ENCODE peak calls at places on chromosomes 11 and 22, in seven cellular contexts. D is HCT116, J is HepG2, S is K562, P is SK-N-SH, V is H1, U is GM12878. B is an unnamed sample.

GRCh38 chr22:31122532-31123291 is at the start of gene INPP5J:
- DNase-seq in D (peak), J (peak), S (no peak), P (peak), V (no peak), U (no peak), B (peak)

GRCh38 chr11:11171854-11172253 is 181.2 kb downstream of the CSNK2A3 start:
- DNase-seq in D (no peak), J (no peak), S (no peak), P (no peak), V (no peak), U (peak), B (no peak)

GRCh38 chr11:130634981-130635473 is 186.6 kb downstream of the ADAMTS15 start:
- DNase-seq in D (no peak), J (peak), S (no peak), P (no peak), V (no peak), U (no peak), B (no peak)

GRCh38 chr11:125274774-125275173 is 110.2 kb downstream of the PKNOX2 start:
- DNase-seq in D (no peak), J (no peak), S (no peak), P (no peak), V (no peak), U (no peak), B (no peak)

GRCh38 chr11:44854146-44854545 is 96.5 kb downstream of the TP53I11 start:
- DNase-seq in D (no peak), J (no peak), S (no peak), P (no peak), V (no peak), U (no peak), B (no peak)

GRCh38 chr11:88231894-88232482 is 56.7 kb upstream of the RAB38 start:
- DNase-seq in D (no peak), J (peak), S (no peak), P (peak), V (no peak), U (no peak), B (peak)

GRCh38 chr11:21625982-21626381 is 566.9 kb upstream of the ANO5 start:
- DNase-seq in D (no peak), J (no peak), S (no peak), P (no peak), V (no peak), U (no peak), B (no peak)

GRCh38 chr22:33940741-33941140 is 20.5 kb upstream of the LARGE1 start:
- DNase-seq in D (no peak), J (peak), S (no peak), P (no peak), V (no peak), U (no peak), B (no peak)

GRCh38 chr11:83194284-83195175 is 1.0 kb downstream of the ANKRD42 start:
- DNase-seq in D (no peak), J (peak), S (peak), P (peak), V (peak), U (no peak), B (peak)

GRCh38 chr11:8963569-8964323 is 496 bp downstream of the TMEM9B start:
- DNase-seq in D (peak), J (peak), S (no peak), P (peak), V (peak), U (peak), B (peak)

GRCh38 chr22:38513063-38513462 is 7.0 kb upstream of the DDX17 start:
- DNase-seq in D (no peak), J (peak), S (peak), P (peak), V (no peak), U (no peak), B (no peak)
- TF ChIP-seq JUND in D (no peak), J (no peak), S (no peak), P (no peak), V (no peak), U (no peak), B (no peak)

DNA sequence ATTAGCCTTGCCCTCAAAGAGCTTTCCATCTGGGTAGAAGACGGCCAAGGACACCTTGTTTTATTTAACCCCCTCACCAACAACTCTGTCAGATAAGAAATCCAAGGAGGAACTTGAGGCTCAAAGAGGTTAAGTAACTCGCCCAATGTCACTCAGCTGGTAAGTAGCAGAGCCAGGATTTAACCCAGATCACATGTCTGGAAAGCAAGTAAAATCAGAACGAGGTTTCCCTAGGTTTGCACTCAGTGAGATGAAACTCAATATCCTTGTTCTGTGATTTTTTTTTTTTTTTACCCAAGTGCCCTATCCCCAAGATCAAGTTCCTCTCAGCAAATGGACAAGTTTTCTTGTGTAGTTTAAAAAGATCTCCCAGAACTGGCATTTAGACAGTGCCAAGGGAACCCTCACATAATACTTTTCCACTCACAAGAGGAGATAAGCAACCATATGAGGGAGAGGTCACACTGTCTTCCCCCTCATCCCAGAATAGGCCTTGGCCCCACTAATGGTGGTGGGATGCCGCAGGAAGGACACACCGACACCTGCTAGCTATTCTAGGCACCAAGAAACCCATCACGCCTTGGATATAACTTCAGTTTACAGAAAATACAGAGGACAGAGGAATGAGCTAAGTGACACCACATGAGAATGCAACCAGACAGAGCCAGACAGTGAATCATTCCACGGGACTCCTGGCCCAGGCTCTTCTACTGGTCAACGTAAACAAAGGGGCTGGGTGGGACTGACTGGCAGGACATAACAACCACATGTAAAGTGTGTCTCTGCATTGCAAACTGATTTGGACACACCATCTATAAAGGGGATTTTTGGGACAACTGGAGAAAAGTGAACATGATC is 8.6 kb upstream of the ARAP1 start:
- DNase-seq in D (no peak), J (no peak), S (no peak), P (no peak), V (no peak), U (no peak), B (no peak)
- TF ChIP-seq JUND in D (no peak), J (no peak), S (no peak), P (no peak), V (no peak), U (no peak), B (no peak)

GRCh38 chr22:43346521-43346929 is 3.4 kb upstream of the SCUBE1 start:
- DNase-seq in D (peak), J (peak), S (peak), P (peak), V (peak), U (no peak), B (peak)
- TF ChIP-seq JUND in D (no peak), J (no peak), S (no peak), P (no peak), V (no peak), U (no peak), B (no peak)

DNA sequence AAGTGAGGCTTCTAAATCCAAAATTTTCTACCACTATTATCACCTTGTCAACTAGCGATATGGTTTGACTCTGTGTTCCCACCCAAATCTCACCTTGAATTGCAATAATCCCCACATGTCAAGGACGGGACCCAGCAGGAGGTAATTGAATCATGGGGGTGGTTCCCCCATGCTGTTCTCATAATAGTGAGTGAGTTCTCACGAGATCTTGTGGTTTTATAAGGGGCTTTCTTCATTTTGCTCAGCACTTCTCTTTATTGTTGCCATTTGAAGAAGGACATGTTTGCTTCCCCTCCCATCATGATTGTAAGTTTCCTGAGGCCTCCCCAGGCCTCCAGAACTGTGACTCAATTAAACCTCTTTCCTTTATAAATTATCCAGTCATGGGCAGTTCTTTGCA is 73.5 kb upstream of the ZC3H12C start:
- DNase-seq in D (no peak), J (no peak), S (no peak), P (no peak), V (no peak), U (no peak), B (no peak)
- TF ChIP-seq JUND in D (no peak), J (no peak), S (no peak), P (no peak), V (no peak), U (no peak), B (no peak)